ENCODE peak calls at places on chromosome 5, in five cellular contexts. K is epithelial cell of esophagus, Z is ELF-1, D is fibroblast of lung, M is NCI-H2081. Y is an unnamed sample.

GRCh38 chr5:140344683-140345423 is 1.6 kb downstream of the HBEGF start:
- DNase-seq in K (peak), Z (peak), D (no peak), M (no peak), Y (peak)

GRCh38 chr5:160390787-160391696 is 8.8 kb downstream of the FAM200C start:
- DNase-seq in K (peak), Z (no peak), D (peak), M (peak), Y (no peak)

GRCh38 chr5:107570805-107571531 is 99.8 kb downstream of the EFNA5 start:
- DNase-seq in K (peak), Z (peak), D (no peak), M (peak), Y (no peak)

GRCh38 chr5:128966375-128966774 is 1.1 kb downstream of the SLC27A6 start:
- DNase-seq in K (no peak), Z (peak), D (no peak), M (no peak), Y (no peak)

GRCh38 chr5:83559141-83559785 is 87.7 kb downstream of the VCAN start:
- DNase-seq in K (no peak), Z (no peak), D (peak), M (no peak), Y (no peak)

GRCh38 chr5:57751710-57752109 is 269.1 kb upstream of the ACTBL2 start:
- DNase-seq in K (no peak), Z (no peak), D (peak), M (no peak), Y (no peak)

GRCh38 chr5:81856948-81857928 is 106.3 kb upstream of the SSBP2 start:
- DNase-seq in K (peak), Z (peak), D (peak), M (peak), Y (peak)

GRCh38 chr5:124061663-124062062 is 549.7 kb downstream of the CSNK1G3 start:
- DNase-seq in K (no peak), Z (no peak), D (peak), M (peak), Y (no peak)

GRCh38 chr5:144465441-144465840 is 294.8 kb downstream of the KCTD16 start:
- DNase-seq in K (no peak), Z (no peak), D (no peak), M (no peak), Y (no peak)

GRCh38 chr5:91224459-91224858 is 158.7 kb downstream of the ARRDC3 start:
- DNase-seq in K (no peak), Z (no peak), D (no peak), M (no peak), Y (no peak)

GRCh38 chr5:122473138-122473843 is 161.3 kb downstream of the SNCAIP start:
- DNase-seq in K (no peak), Z (no peak), D (no peak), M (no peak), Y (no peak)

GRCh38 chr5:88667187-88668141 is 215.5 kb downstream of the MEF2C start:
- DNase-seq in K (no peak), Z (peak), D (no peak), M (peak), Y (no peak)

GRCh38 chr5:107985144-107985543 is 314.4 kb upstream of the EFNA5 start:
- DNase-seq in K (peak), Z (no peak), D (no peak), M (no peak), Y (no peak)

GRCh38 chr5:151148583-151148982 is 9.0 kb downstream of the ANXA6 start:
- DNase-seq in K (no peak), Z (no peak), D (no peak), M (no peak), Y (no peak)

Y was measured in iPS-NIHi11.